ENCODE peak calls at places on chromosomes 5 and 9, in four cellular contexts. F, A, O and C are unnamed samples.

GRCh38 chr9:88090151-88090581 is 48.1 kb downstream of the SPATA31C2 start:
- DNase-seq in F (peak), A (no peak), O (peak), C (peak)

GRCh38 chr9:134284741-134285140 is 41.5 kb upstream of the RXRA start:
- DNase-seq in F (no peak), O (no peak), A (no peak), C (no peak)

GRCh38 chr5:151033217-151033934 is 13.0 kb downstream of the GPX3 start:
- DNase-seq in F (no peak), O (no peak), A (no peak), C (no peak)

GRCh38 chr9:130729145-130729544 is 35.6 kb downstream of the EXOSC2 start:
- DNase-seq in A (no peak), O (no peak), F (no peak), C (no peak)

GRCh38 chr9:75085640-75086039 is 2.3 kb downstream of the NMRK1 start:
- DNase-seq in F (no peak), O (no peak), A (peak), C (no peak)

GRCh38 chr5:139575751-139576150 is 14.6 kb downstream of the UBE2D2 start:
- DNase-seq in A (no peak), O (no peak), F (no peak), C (no peak)

GRCh38 chr9:111483419-111483861 is 743 bp downstream of the ECPAS start:
- DNase-seq in A (no peak), F (no peak), O (no peak), C (no peak)

GRCh38 chr5:17620627-17621026 is 10.4 kb downstream of the TAF11L12 start:
- DNase-seq in F (no peak), A (no peak), O (no peak), C (no peak)

GRCh38 chr5:80368666-80369270 is 39.1 kb upstream of the ZFYVE16 start:
- DNase-seq in O (no peak), A (no peak), F (no peak), C (no peak)

GRCh38 chr9:19460258-19460657 is 51.4 kb downstream of the ACER2 start:
- DNase-seq in F (no peak), A (no peak), O (no peak), C (no peak)